ENCODE peak calls at places on chromosomes 12 and 14, in eight cellular contexts. H, R, B, X, Z, C, E and M are unnamed samples. For H3K36me3, the result is how much of the 10 kb centered on the place peaks cover.

GRCh38 chr12:28507867-28508266 is 317.6 kb downstream of the CCDC91 start:
- DNase-seq in H (no peak), R (no peak), B (no peak), X (no peak), Z (no peak), C (no peak), E (no peak), M (no peak)

GRCh38 chr14:65360144-65360784 is 52.3 kb upstream of the FUT8 start:
- DNase-seq in H (no peak), R (no peak), B (no peak), X (peak), Z (no peak), C (peak), E (no peak), M (no peak)

GRCh38 chr12:38116968-38117367 is 199.6 kb upstream of the ALG10B start:
- DNase-seq in H (no peak), R (no peak), B (no peak), X (no peak), Z (peak), C (no peak), E (no peak), M (no peak)

GRCh38 chr14:23951590-23952143 is 1.9 kb upstream of the DHRS4 start:
- DNase-seq in H (no peak), R (peak), B (peak), X (no peak), Z (no peak), C (no peak), E (no peak), M (no peak)

GRCh38 chr12:65525501-65526141 is 247.1 kb downstream of the MSRB3 start:
- DNase-seq in H (no peak), R (no peak), B (no peak), X (peak), Z (no peak), C (peak), E (peak), M (peak)

GRCh38 chr14:89810101-89810500 is 144.4 kb downstream of the EFCAB11 start:
- DNase-seq in H (no peak), R (no peak), B (no peak), X (no peak), Z (no peak), C (no peak), E (no peak), M (peak)

GRCh38 chr12:103852498-103852992 is 11.5 kb upstream of the NT5DC3 start:
- DNase-seq in H (no peak), R (no peak), B (peak), X (peak), Z (no peak), C (peak), E (peak), M (no peak)

GRCh38 chr12:115010324-115010995 is 326.5 kb upstream of the TBX3 start:
- DNase-seq in H (no peak), R (no peak), B (no peak), X (peak), Z (no peak), C (peak), E (no peak), M (no peak)

GRCh38 chr14:69490219-69490918 is 5.8 kb downstream of the PLEKHD1 start:
- DNase-seq in H (no peak), R (no peak), B (no peak), X (no peak), Z (no peak), C (no peak), E (no peak), M (no peak)

GRCh38 chr12:96244826-96245225 is 50.7 kb downstream of the ELK3 start:
- DNase-seq in H (no peak), R (no peak), B (no peak), X (no peak), Z (no peak), C (no peak), E (no peak), M (no peak)

GRCh38 chr12:43221216-43221615 is 330.8 kb downstream of the ADAMTS20 start:
- DNase-seq in H (no peak), R (no peak), B (peak), X (no peak), Z (no peak), C (no peak), E (no peak), M (no peak)

GRCh38 chr12:72346331-72346944 is 74.3 kb downstream of the TRHDE start:
- DNase-seq in H (peak), R (peak), B (peak), X (peak), Z (no peak), C (peak), E (peak), M (peak)

GRCh38 chr12:104941454-104941853 is 16.6 kb downstream of the SLC41A2 start:
- DNase-seq in H (no peak), R (no peak), B (no peak), X (no peak), Z (no peak), C (no peak), E (no peak), M (no peak)

GRCh38 chr12:131911851-131912525 is 17.1 kb upstream of the PUS1 start:
- DNase-seq in H (no peak), R (no peak), B (no peak), X (no peak), Z (peak), C (no peak), E (no peak), M (no peak)

GRCh38 chr12:57611116-57611809 is at the start of gene ARHGEF25:
- DNase-seq in H (no peak), R (peak), B (peak), X (no peak), Z (peak), C (peak), E (no peak), M (peak)

GRCh38 chr12:88539893-88540292 is 40.4 kb downstream of the KITLG start:
- DNase-seq in H (no peak), R (no peak), B (no peak), X (no peak), Z (no peak), C (no peak), E (no peak), M (no peak)

GRCh38 chr14:104048758-104049496 is 36.6 kb upstream of the ASPG start:
- DNase-seq in H (no peak), R (no peak), B (no peak), X (peak), Z (no peak), C (peak), E (no peak), M (peak)

GRCh38 chr14:71588028-71588427 is 344.2 kb upstream of the RGS6 start:
- DNase-seq in H (no peak), R (no peak), B (no peak), X (no peak), Z (no peak), C (no peak), E (peak), M (peak)

GRCh38 chr14:74634481-74634880 is 22.4 kb upstream of the LTBP2 start:
- DNase-seq in H (no peak), R (no peak), B (no peak), X (no peak), Z (peak), C (no peak), E (peak), M (no peak)

GRCh38 chr14:104496095-104496494 is 83.5 kb upstream of the C14orf180 start:
- DNase-seq in H (no peak), R (no peak), B (no peak), X (no peak), Z (no peak), C (no peak), E (no peak), M (no peak)

GRCh38 chr14:106518054-106518943 is 991.9 kb downstream of the TMEM121 start:
- DNase-seq in H (no peak), R (no peak), B (no peak), X (no peak), Z (no peak), C (no peak), E (no peak), M (no peak)

GRCh38 chr12:67472551-67472950 is 176.0 kb upstream of the DYRK2 start:
- DNase-seq in H (no peak), R (peak), B (no peak), X (no peak), Z (no peak), C (no peak), E (no peak), M (no peak)

GRCh38 chr12:12839886-12840285 is 26.7 kb downstream of the DDX47 start:
- DNase-seq in H (peak), R (no peak), B (no peak), X (peak), Z (peak), C (peak), E (peak), M (peak)
- H3K27ac ChIP-seq in H (peak), R (no peak), B (no peak), X (peak), Z (no peak), C (peak), E (peak), M (peak)

DNA sequence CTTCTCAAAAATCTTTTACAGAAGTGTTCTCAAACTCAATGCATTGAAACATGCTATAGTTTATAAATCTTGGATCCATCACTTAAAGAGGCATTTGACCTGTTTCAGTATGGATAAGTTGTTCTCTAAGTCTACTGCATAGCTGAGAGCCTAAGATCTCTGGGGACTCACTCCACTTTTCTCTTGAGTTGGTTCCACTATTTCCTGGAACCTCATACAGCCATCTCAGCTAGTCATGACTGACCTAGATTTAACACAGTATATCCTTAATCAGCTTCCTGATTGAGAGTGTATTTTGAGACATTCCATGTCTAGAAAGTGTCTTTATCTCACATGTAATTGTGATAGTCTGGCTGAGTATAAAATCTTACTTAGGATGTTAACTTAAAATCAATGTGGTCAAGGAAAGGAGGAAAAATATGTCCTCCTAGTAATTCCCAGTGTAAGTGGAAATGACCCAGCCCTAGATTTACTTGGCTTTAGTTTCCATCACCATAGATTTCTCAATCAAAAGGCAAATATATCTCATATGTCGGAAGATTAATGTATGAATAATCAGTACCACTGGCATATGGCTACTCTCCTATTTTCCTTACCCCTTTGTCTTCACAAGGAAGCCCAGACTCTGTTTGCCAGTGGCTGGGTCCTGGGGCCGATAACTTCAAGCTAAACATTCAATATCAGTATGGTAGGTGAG is 61.9 kb downstream of the KICS2 start:
- DNase-seq in H (no peak), R (no peak), B (no peak), X (no peak), Z (no peak), C (peak), E (no peak), M (peak)
- H3K9ac ChIP-seq in H (no peak), R (no peak), B (no peak), X (no peak), Z (no peak), C (no peak), E (no peak), M (no peak)

GRCh38 chr14:99909500-99910064 is 116.4 kb downstream of the EML1 start:
- DNase-seq in H (no peak), R (no peak), B (peak), X (no peak), Z (no peak), C (no peak), E (no peak), M (peak)

GRCh38 chr14:99910337-99911268 is 117.4 kb downstream of the EML1 start:
- DNase-seq in H (no peak), R (peak), B (no peak), X (peak), Z (no peak), C (peak), E (peak), M (peak)

GRCh38 chr14:99918781-99919180 is 125.6 kb downstream of the EML1 start:
- DNase-seq in H (no peak), R (no peak), B (no peak), X (no peak), Z (no peak), C (no peak), E (no peak), M (no peak)

GRCh38 chr14:99916091-99916383 is 122.8 kb downstream of the EML1 start:
- DNase-seq in H (no peak), R (no peak), B (no peak), X (no peak), Z (no peak), C (no peak), E (no peak), M (no peak)

DNA sequence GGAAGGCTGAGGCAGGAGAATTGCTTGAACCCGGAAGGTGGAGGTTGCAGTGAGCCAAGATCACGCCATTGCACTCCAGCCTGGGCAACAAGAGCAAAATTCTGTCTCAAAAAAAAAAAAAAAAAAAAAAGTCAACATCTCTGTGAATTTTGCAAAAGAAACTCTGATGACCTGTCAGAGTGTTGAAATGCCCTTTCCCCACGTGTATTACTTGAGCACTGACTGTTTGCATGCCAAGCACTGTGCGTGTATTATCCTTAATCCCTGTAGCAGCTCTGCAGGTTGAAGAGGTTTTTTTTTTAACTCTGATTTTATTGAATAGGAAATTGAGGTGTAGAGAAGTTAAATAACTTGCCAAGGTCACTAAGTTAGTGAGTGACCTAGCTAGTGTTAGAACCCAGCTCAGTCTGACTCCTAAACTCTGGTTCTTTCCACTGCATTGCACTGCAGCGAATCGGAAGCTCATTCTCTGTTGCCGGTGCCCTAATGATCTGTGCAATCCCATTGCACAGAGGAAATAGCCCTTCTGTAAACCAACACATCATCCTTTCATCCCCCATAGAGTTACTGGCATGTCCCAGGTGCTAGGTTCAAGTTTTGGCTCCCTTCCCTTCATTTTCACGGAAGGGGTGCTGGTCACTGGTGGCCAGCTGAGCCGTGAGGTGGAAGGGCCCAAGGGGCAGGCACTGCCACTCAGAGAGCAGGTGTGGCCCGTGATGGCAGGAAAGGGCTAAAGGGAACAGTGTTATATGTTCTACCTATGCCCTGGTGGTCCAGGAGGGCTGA is 122.3 kb downstream of the EML1 start:
- DNase-seq in H (no peak), R (no peak), B (no peak), X (no peak), Z (no peak), C (no peak), E (no peak), M (no peak)
- H3K36me3 ChIP-seq in H (under half), R (under half), B (under half), X (under half), Z (under half), C (under half), E (under half), M (under half)

DNA sequence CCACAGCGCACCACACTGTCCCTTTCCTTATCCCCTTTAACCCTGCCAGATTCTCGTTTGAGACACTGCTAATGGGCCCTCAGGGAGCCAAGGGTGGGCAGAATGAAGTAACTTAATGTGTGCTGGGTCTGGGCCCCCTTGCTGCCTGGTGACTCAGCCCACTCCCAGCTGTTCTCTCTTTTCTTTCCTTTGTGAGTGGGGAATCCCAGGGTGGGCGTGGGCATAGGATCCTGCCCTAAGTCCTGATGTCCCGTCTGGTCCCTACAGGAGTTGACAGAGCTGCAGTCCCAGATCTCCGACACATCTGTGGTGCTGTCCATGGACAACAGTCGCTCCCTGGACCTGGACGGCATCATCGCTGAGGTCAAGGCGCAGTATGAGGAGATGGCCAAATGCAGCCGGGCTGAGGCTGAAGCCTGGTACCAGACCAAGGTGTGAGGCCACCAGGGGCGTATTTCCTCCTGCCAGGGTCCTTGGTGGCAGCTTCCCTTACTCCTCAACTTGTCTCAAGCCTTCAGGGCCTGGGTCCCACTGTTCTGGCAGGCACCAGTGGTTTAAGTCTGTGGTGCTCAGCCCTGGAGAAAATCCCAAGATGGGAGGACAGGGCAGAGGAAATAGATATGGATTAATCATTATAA is 8.3 kb downstream of the KRT7 start:
- DNase-seq in H (no peak), R (no peak), B (no peak), X (no peak), Z (peak), C (peak), E (no peak), M (no peak)
- H3K27ac ChIP-seq in H (no peak), R (no peak), B (no peak), X (no peak), Z (no peak), C (peak), E (no peak), M (no peak)

GRCh38 chr12:62683724-62684501 is 217.3 kb downstream of the MON2 start:
- DNase-seq in H (no peak), R (no peak), B (peak), X (no peak), Z (no peak), C (no peak), E (peak), M (peak)
- H3K9ac ChIP-seq in H (no peak), R (no peak), B (peak), X (no peak), Z (no peak), C (no peak), E (no peak), M (no peak)

GRCh38 chr12:107145397-107145796 is 52.0 kb upstream of the CRY1 start:
- DNase-seq in H (no peak), R (no peak), B (no peak), X (peak), Z (no peak), C (peak), E (peak), M (peak)
- H3K36me3 ChIP-seq in H (under half), R (under half), B (under half), X (under half), Z (under half), C (under half), E (under half), M (under half)

DNA sequence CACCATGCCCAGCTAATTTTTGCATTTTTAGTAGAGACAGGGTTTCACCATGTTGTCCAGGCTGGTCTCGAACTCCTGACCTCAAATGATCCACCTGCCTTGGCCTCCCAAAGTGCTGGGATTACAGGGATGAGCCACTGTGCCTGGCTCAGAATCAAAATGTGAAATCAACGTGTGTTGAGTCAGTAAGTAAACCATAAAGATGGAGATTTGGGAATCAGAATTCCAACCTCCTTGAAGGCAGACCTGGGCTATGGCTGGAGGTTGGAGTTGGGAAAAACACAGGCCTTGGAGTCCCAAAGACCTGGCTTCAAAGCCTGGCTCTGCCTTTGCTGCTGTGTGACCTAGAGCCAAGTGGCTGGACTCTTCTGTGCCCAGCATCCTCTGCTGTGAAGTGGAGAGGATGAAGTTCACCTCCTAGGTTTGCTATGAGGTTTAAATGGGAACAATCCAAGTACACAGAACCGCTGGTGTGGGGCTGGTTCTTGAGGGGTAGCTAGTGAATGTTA is 10.2 kb downstream of the ALDH2 start:
- DNase-seq in H (no peak), R (no peak), B (no peak), X (no peak), Z (no peak), C (peak), E (no peak), M (no peak)
- H3K27ac ChIP-seq in H (no peak), R (no peak), B (no peak), X (no peak), Z (peak), C (no peak), E (no peak), M (no peak)